ENCODE peak calls at places on chromosomes 4 and X, in six cellular contexts. One of them, this sample, is unnamed.

GRCh38 chrX:18291006-18291545 is 63.4 kb downstream of the SCML2 start:
- DNase-seq in GM12878: no peak
- DNase-seq in K562: no peak
- DNase-seq in endothelial cell of umbilical vein: no peak
- DNase-seq in HepG2: no peak
- DNase-seq in A549: no peak
- DNase-seq in this sample: no peak

GRCh38 chr4:171813195-171813955 is at the start of gene GALNTL6:
- DNase-seq in GM12878: no peak
- DNase-seq in A549: no peak
- DNase-seq in HepG2: no peak
- DNase-seq in endothelial cell of umbilical vein: no peak
- DNase-seq in K562: no peak
- DNase-seq in this sample: no peak

GRCh38 chr4:14850374-14851097 is 151.7 kb upstream of the CPEB2 start:
- DNase-seq in GM12878: no peak
- DNase-seq in K562: no peak
- DNase-seq in HepG2: no peak
- DNase-seq in endothelial cell of umbilical vein: no peak
- DNase-seq in A549: no peak
- DNase-seq in this sample: peak

GRCh38 chr4:147814334-147814733 is 82.4 kb downstream of the ARHGAP10 start:
- DNase-seq in GM12878: no peak
- DNase-seq in HepG2: no peak
- DNase-seq in A549: no peak
- DNase-seq in K562: no peak
- DNase-seq in endothelial cell of umbilical vein: no peak
- DNase-seq in this sample: no peak

GRCh38 chrX:145613894-145614293 is 203.7 kb upstream of the SLITRK2 start:
- DNase-seq in HepG2: no peak
- DNase-seq in endothelial cell of umbilical vein: no peak
- DNase-seq in GM12878: no peak
- DNase-seq in K562: no peak
- DNase-seq in A549: no peak
- DNase-seq in this sample: no peak

GRCh38 chrX:19381326-19381725 is 37.6 kb downstream of the PDHA1 start:
- DNase-seq in GM12878: no peak
- DNase-seq in endothelial cell of umbilical vein: no peak
- DNase-seq in HepG2: no peak
- DNase-seq in A549: no peak
- DNase-seq in K562: no peak
- DNase-seq in this sample: no peak

GRCh38 chr4:120918788-120919187 is 3.7 kb downstream of the PRDM5 start:
- DNase-seq in GM12878: no peak
- DNase-seq in endothelial cell of umbilical vein: no peak
- DNase-seq in HepG2: no peak
- DNase-seq in A549: no peak
- DNase-seq in K562: no peak
- DNase-seq in this sample: no peak

GRCh38 chr4:4609622-4610334 is 67.9 kb upstream of the STX18 start:
- DNase-seq in HepG2: peak
- DNase-seq in K562: no peak
- DNase-seq in A549: no peak
- DNase-seq in GM12878: no peak
- DNase-seq in endothelial cell of umbilical vein: no peak
- DNase-seq in this sample: no peak

GRCh38 chr4:54683616-54684346 is 26.0 kb downstream of the KIT start:
- DNase-seq in GM12878: no peak
- DNase-seq in endothelial cell of umbilical vein: peak
- DNase-seq in A549: no peak
- DNase-seq in K562: peak
- DNase-seq in HepG2: peak
- DNase-seq in this sample: peak

GRCh38 chr4:60657802-60658201 is 542.3 kb upstream of the ADGRL3 start:
- DNase-seq in A549: no peak
- DNase-seq in GM12878: no peak
- DNase-seq in endothelial cell of umbilical vein: no peak
- DNase-seq in HepG2: no peak
- DNase-seq in K562: no peak
- DNase-seq in this sample: peak

GRCh38 chr4:14257903-14258302 is 630.4 kb upstream of the BOD1L1 start:
- DNase-seq in A549: no peak
- DNase-seq in K562: no peak
- DNase-seq in HepG2: no peak
- DNase-seq in GM12878: no peak
- DNase-seq in endothelial cell of umbilical vein: no peak
- DNase-seq in this sample: no peak

GRCh38 chrX:19698125-19698524 is 182.8 kb upstream of the MAP3K15 start:
- DNase-seq in endothelial cell of umbilical vein: no peak
- DNase-seq in HepG2: no peak
- DNase-seq in K562: no peak
- DNase-seq in A549: no peak
- DNase-seq in GM12878: no peak
- DNase-seq in this sample: no peak

GRCh38 chr4:123190176-123190575 is 206.4 kb upstream of the SPRY1 start:
- DNase-seq in HepG2: no peak
- DNase-seq in GM12878: no peak
- DNase-seq in endothelial cell of umbilical vein: no peak
- DNase-seq in K562: no peak
- DNase-seq in A549: no peak
- DNase-seq in this sample: no peak

GRCh38 chr4:90030202-90030601 is 97.0 kb upstream of the CCSER1 start:
- DNase-seq in GM12878: no peak
- DNase-seq in K562: no peak
- DNase-seq in A549: no peak
- DNase-seq in HepG2: no peak
- DNase-seq in endothelial cell of umbilical vein: no peak
- DNase-seq in this sample: no peak

GRCh38 chr4:44760142-44760898 is 34.0 kb upstream of the GNPDA2 start:
- DNase-seq in A549: peak
- DNase-seq in HepG2: peak
- DNase-seq in GM12878: no peak
- DNase-seq in K562: peak
- DNase-seq in endothelial cell of umbilical vein: peak
- DNase-seq in this sample: peak

GRCh38 chr4:103118171-103118570 is 18.5 kb upstream of the BDH2 start:
- DNase-seq in GM12878: no peak
- DNase-seq in endothelial cell of umbilical vein: no peak
- DNase-seq in A549: no peak
- DNase-seq in K562: no peak
- DNase-seq in HepG2: no peak
- DNase-seq in this sample: no peak

GRCh38 chrX:86696951-86697350 is 548.7 kb downstream of the DACH2 start:
- DNase-seq in GM12878: no peak
- DNase-seq in HepG2: no peak
- DNase-seq in K562: no peak
- DNase-seq in endothelial cell of umbilical vein: no peak
- DNase-seq in A549: no peak
- DNase-seq in this sample: no peak

GRCh38 chr4:80069837-80070788 is 2.9 kb downstream of the ANTXR2 start:
- DNase-seq in A549: no peak
- DNase-seq in HepG2: no peak
- DNase-seq in K562: no peak
- DNase-seq in GM12878: no peak
- DNase-seq in endothelial cell of umbilical vein: peak
- DNase-seq in this sample: no peak

GRCh38 chrX:123424546-123424945 is 240.5 kb downstream of the GRIA3 start:
- DNase-seq in endothelial cell of umbilical vein: no peak
- DNase-seq in K562: no peak
- DNase-seq in A549: no peak
- DNase-seq in HepG2: no peak
- DNase-seq in GM12878: peak
- DNase-seq in this sample: no peak

GRCh38 chrX:71998836-71999509 is 88.3 kb downstream of the NHSL2 start:
- DNase-seq in A549: peak
- DNase-seq in K562: peak
- DNase-seq in HepG2: peak
- DNase-seq in GM12878: no peak
- DNase-seq in endothelial cell of umbilical vein: peak
- DNase-seq in this sample: peak

GRCh38 chr4:20323991-20324390 is 72.3 kb downstream of the SLIT2 start:
- DNase-seq in A549: no peak
- DNase-seq in GM12878: no peak
- DNase-seq in endothelial cell of umbilical vein: no peak
- DNase-seq in HepG2: no peak
- DNase-seq in K562: no peak
- DNase-seq in this sample: no peak

GRCh38 chrX:8879750-8880149 is 78.6 kb upstream of the FAM9A start:
- DNase-seq in HepG2: peak
- DNase-seq in endothelial cell of umbilical vein: peak
- DNase-seq in A549: peak
- DNase-seq in GM12878: no peak
- DNase-seq in K562: peak
- DNase-seq in this sample: peak

GRCh38 chr4:36638273-36638811 is 356.9 kb downstream of the DTHD1 start:
- DNase-seq in HepG2: no peak
- DNase-seq in GM12878: no peak
- DNase-seq in endothelial cell of umbilical vein: no peak
- DNase-seq in K562: no peak
- DNase-seq in A549: no peak
- DNase-seq in this sample: no peak
- TF ChIP-seq MYC in HepG2: no peak
- TF ChIP-seq MYC in GM12878: no peak
- TF ChIP-seq MYC in endothelial cell of umbilical vein: no peak
- TF ChIP-seq MYC in K562: no peak
- TF ChIP-seq MYC in A549: no peak
- TF ChIP-seq MYC in this sample: no peak

DNA sequence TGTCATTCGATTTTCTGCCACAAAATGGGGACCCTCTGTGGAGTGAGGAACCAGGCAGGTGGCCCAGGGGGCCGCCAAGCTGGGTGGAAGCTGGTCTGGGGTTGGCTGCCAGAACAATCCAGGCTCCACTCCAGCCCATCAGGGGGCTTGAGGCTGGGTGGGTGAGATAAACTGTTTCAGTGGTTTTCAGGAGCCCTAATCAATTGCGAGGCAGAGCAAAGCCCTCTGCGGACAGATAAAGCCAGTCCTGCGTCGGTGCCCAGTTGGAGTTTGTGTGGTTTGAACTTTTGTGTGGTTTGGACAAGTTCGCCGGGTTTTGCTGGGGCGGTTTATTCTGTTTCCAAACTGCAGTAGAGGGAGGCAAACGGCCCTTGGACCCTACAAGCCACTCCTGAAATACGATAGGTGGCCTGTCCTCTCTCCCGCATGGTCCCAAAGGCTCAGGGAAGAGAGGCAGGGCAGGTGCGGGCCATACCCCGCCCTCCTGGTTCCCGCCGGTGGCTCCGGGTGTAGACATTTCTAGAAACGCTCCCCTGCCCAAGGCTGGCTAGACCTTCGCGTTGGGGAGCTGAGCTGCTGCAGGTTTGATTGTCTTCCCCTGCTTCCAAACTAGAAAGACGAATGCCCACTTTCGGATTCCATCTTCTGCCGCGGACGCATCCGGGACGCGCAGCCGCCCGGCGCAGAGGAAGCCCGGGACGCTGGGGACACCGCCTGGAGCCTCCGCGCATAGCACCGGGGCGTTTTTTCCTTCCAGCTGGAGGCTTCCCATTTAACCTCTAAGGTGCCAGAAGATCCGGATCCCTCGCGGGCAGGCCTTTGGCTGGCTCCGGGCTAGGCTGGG is 169.0 kb upstream of the BCOR start:
- DNase-seq in A549: peak
- DNase-seq in endothelial cell of umbilical vein: peak
- DNase-seq in HepG2: peak
- DNase-seq in K562: peak
- DNase-seq in GM12878: no peak
- DNase-seq in this sample: peak
- TF ChIP-seq POLR2A in A549: no peak
- TF ChIP-seq POLR2A in endothelial cell of umbilical vein: no peak
- TF ChIP-seq POLR2A in HepG2: no peak
- TF ChIP-seq POLR2A in K562: no peak
- TF ChIP-seq POLR2A in GM12878: no peak
- TF ChIP-seq POLR2A in this sample: no peak

GRCh38 chr4:128428397-128428796 is 140.8 kb upstream of the PGRMC2 start:
- DNase-seq in HepG2: no peak
- DNase-seq in K562: no peak
- DNase-seq in GM12878: no peak
- DNase-seq in endothelial cell of umbilical vein: no peak
- DNase-seq in A549: no peak
- DNase-seq in this sample: no peak

GRCh38 chr4:128424524-128425195 is 137.0 kb upstream of the PGRMC2 start:
- DNase-seq in GM12878: no peak
- DNase-seq in HepG2: no peak
- DNase-seq in endothelial cell of umbilical vein: no peak
- DNase-seq in K562: no peak
- DNase-seq in A549: no peak
- DNase-seq in this sample: no peak

DNA sequence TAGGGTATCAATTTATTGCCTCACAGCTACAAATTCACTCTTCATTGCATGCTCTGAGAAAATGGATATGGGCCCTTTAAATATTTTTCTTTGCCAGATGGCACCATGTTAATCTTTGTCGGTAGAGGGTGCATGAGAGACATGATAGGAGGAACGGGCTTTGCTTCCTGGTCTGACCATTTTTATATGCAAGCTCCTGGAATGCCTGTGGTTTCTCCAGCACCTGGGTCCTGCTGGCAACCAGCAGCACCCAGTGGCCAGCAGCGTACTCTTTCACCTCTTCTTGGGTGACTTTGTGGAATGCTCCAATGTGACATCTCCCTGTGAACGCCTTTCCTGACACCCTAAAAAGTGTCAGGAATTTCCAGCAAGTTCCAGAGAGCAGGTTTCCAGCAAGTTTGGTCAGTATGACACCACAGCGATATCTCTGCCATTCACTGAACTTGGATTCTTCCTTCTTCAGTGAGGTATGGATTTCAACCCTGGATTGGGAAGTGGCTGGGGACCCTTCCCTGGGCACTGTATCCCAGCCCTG is 140.3 kb upstream of the PGRMC2 start:
- DNase-seq in GM12878: no peak
- DNase-seq in endothelial cell of umbilical vein: peak
- DNase-seq in K562: peak
- DNase-seq in A549: peak
- DNase-seq in HepG2: peak
- DNase-seq in this sample: peak
- H3K4me3 ChIP-seq in GM12878: no peak
- H3K4me3 ChIP-seq in endothelial cell of umbilical vein: no peak
- H3K4me3 ChIP-seq in K562: no peak
- H3K4me3 ChIP-seq in A549: peak
- H3K4me3 ChIP-seq in HepG2: no peak
- H3K4me3 ChIP-seq in this sample: no peak

DNA sequence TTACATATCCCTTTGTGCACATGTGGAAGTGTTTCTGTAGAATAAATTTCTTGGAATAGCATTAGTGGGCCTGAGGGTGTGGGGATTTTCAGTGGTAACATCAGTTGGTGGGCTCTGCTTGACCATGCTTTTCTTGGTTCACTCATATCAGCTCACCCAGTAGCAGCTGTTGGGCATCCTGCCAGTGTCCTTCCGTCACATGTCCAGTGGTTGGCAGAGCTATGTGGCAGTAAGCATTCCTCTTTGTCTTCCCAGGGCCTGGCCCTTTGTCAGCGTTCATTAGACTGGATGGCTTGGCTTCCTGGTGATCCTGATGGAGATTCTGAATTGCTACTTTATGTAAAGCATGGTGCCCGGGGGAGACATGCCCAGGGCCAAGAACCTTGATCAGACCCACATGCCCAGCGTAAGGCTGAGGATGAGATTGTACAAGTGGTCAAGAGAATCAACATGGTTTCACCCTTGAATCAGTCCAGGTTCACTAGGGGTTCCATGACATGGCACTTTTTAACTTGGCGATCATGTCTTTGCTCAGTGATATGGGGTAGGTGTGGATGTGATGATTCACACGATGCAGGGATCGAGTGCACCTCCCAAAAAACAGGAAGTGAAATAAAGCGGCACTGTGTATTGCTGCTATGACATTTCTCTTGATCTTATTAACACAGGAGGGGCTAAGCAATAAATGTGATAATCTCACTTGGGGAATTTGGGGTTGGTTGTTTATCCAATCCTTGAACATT is 72.1 kb upstream of the IGFBP7 start:
- DNase-seq in A549: no peak
- DNase-seq in endothelial cell of umbilical vein: peak
- DNase-seq in HepG2: no peak
- DNase-seq in K562: peak
- DNase-seq in GM12878: no peak
- DNase-seq in this sample: peak
- TF ChIP-seq MYC in A549: no peak
- TF ChIP-seq MYC in endothelial cell of umbilical vein: no peak
- TF ChIP-seq MYC in HepG2: no peak
- TF ChIP-seq MYC in K562: no peak
- TF ChIP-seq MYC in GM12878: no peak
- TF ChIP-seq MYC in this sample: no peak

This sample was measured in NB4.